ENCODE peak calls at places on chromosomes 5 and 9, in ten cellular contexts. F is trophoblast cell; Q is CD8-positive, alpha-beta memory T cell; B is CD8-positive, alpha-beta T cell; V is hepatocyte; I is heart right ventricle; G is uterus; E is left ventricle myocardium inferior; T is psoas muscle; A is fibroblast of lung. L is an unnamed sample.

GRCh38 chr5:34012791-34013190 is 4.9 kb upstream of the AMACR start:
- DNase-seq in F (no peak), Q (no peak), B (no peak), V (no peak), I (no peak), G (no peak), E (no peak), T (no peak), A (peak; percentile 71), L (no peak)

GRCh38 chr5:41793156-41793770 is 77.0 kb downstream of the OXCT1 start:
- DNase-seq in F (no peak), Q (no peak), B (no peak), V (peak; percentile 49), I (no peak), G (no peak), E (no peak), T (no peak), A (peak; percentile 92), L (peak; percentile 32)

GRCh38 chr5:107389130-107389553 is 281.6 kb downstream of the EFNA5 start:
- DNase-seq in F (peak; percentile 21), Q (peak; percentile 26), B (no peak), V (no peak), I (no peak), G (no peak), E (no peak), T (no peak), A (peak; percentile 57), L (no peak)

GRCh38 chr5:140240987-140241706 is 61.8 kb downstream of the PFDN1 start:
- DNase-seq in F (no peak), Q (no peak), B (no peak), V (peak; percentile 90), I (peak; percentile 95), G (peak; percentile 88), E (peak; percentile 92), T (peak; percentile 96), A (peak; percentile 90), L (peak; percentile 79)

GRCh38 chr9:89505795-89506385 is 8.0 kb upstream of the SEMA4D start:
- DNase-seq in F (no peak), Q (no peak), B (no peak), V (no peak), I (no peak), G (no peak), E (no peak), T (no peak), A (no peak), L (no peak)

GRCh38 chr9:34793428-34793827 is 83.5 kb upstream of the CCL21 start:
- DNase-seq in F (no peak), Q (no peak), B (no peak), V (no peak), I (no peak), G (no peak), E (no peak), T (no peak), A (no peak), L (no peak)

GRCh38 chr5:36655171-36655570 is 48.8 kb downstream of the SLC1A3 start:
- DNase-seq in F (no peak), Q (no peak), B (no peak), V (peak; percentile 30), I (peak; percentile 17), G (no peak), E (no peak), T (peak; percentile 69), A (peak; percentile 52), L (no peak)

GRCh38 chr5:123367739-123368138 is 55.5 kb downstream of the CEP120 start:
- DNase-seq in F (peak; percentile 44), Q (no peak), B (no peak), V (peak; percentile 19), I (no peak), G (no peak), E (no peak), T (no peak), A (peak; percentile 59), L (no peak)

GRCh38 chr5:89028579-89029272 is 145.7 kb upstream of the MEF2C start:
- DNase-seq in F (no peak), Q (no peak), B (no peak), V (no peak), I (no peak), G (no peak), E (no peak), T (no peak), A (no peak), L (peak; percentile 80)

DNA sequence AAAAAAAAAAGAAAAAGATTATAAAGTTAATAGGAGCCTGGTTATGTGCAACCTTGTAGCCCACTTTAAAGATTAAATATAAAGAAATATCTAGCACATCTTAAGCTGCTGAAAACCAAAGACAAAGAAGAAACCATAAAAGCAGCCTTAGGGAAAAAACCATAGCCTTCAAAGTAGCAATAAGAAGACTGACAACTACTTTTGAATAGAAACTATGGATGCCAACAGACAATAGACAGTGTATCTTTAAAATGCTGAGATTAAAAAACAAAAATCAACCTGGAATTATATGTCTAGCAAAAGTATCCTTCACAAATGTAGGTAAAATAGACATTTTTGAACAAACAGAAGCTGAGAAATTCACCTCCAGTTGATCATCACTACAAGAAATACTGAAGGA is 3.4 kb upstream of the KIF12 start:
- DNase-seq in F (no peak), Q (no peak), B (no peak), V (no peak), I (no peak), G (no peak), E (no peak), T (no peak), A (no peak), L (no peak)
- H3K27me3 ChIP-seq in F (peaks cover 10% of the 10 kb centered on the region), Q (peaks cover under 1% of the 10 kb centered on the region), B (peaks cover 2% of the 10 kb centered on the region), V (peaks cover 7% of the 10 kb centered on the region), I (peaks cover 23% of the 10 kb centered on the region), G (no peaks in the 10 kb centered on the region), E (peaks cover 40% of the 10 kb centered on the region), T (peaks cover 2% of the 10 kb centered on the region), A (peaks cover 21% of the 10 kb centered on the region), L (peaks cover 64% of the 10 kb centered on the region)

DNA sequence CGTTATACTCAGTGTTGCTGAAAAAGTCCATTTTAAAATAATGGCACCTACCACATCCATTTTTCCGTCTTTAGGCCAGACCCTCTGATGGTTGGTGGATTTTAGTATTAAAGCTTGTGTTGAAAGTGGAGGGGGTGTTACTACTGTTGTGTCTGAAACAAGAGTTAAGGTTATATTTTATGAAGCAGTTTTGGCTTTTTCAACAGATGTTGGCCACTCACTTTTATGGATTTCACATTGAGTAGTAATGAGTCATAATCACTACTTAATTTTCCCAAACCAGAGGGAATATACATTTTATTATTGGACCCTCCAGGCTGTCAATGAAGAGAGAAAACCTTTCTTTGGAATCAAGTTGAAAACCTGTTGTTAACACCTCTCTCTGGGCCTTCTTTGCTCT is 88.0 kb downstream of the TRIO start:
- DNase-seq in F (no peak), Q (no peak), B (no peak), V (no peak), I (no peak), G (no peak), E (no peak), T (no peak), A (peak; percentile 28), L (no peak)
- H3K4me1 ChIP-seq in F (peaks cover 14% of the 10 kb centered on the region), Q (no peaks in the 10 kb centered on the region), B (no peaks in the 10 kb centered on the region), V (peaks cover 5% of the 10 kb centered on the region), I (peaks cover 14% of the 10 kb centered on the region), G (no peaks in the 10 kb centered on the region), E (peaks cover 47% of the 10 kb centered on the region), T (peaks cover 51% of the 10 kb centered on the region), A (peaks cover 9% of the 10 kb centered on the region), L (peaks cover 33% of the 10 kb centered on the region)

GRCh38 chr9:134056483-134057310 is 11.1 kb downstream of the BRD3 start:
- DNase-seq in F (peak; percentile 34), Q (no peak), B (no peak), V (no peak), I (no peak), G (peak; percentile 11), E (peak; percentile 14), T (peak; percentile 62), A (no peak), L (no peak)

GRCh38 chr9:134054891-134055811 is 12.7 kb downstream of the BRD3 start:
- DNase-seq in F (no peak), Q (no peak), B (no peak), V (no peak), I (no peak), G (peak; percentile 12), E (peak; percentile 10), T (peak; percentile 57), A (no peak), L (no peak)

GRCh38 chr9:134057311-134057665 is 10.5 kb downstream of the BRD3 start:
- DNase-seq in F (no peak), Q (no peak), B (no peak), V (no peak), I (no peak), G (no peak), E (peak; percentile 13), T (peak; percentile 44), A (no peak), L (no peak)

GRCh38 chr9:134053941-134054761 is 13.7 kb downstream of the BRD3 start:
- DNase-seq in F (no peak), Q (no peak), B (no peak), V (no peak), I (no peak), G (no peak), E (peak; percentile 10), T (peak; percentile 47), A (no peak), L (no peak)

DNA sequence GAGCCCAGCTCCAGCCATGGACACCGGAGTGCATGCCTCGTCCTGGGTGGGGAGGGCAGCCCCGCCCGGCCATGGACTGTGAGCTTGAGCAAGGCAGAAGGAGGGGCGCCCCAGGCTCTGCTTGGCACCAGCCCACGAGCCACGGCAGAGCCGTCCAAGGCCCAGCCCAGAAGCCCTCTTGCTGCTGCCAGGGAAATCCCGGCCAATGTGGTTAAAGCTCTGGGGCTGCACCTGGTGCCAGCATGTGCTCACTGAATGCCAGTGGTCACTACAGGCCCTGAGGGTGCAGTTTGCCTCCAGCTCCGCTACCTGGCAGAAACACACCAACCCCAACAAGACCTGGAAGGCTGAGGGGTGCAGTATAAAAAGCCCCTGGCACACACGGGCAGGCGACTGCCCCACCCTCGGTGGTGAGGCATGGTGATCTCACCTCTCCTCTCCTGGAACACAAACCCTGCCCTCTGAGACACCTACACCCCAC is 11.8 kb downstream of the BRD3 start:
- DNase-seq in F (peak; percentile 83), Q (no peak), B (no peak), V (peak; percentile 63), I (peak; percentile 68), G (peak; percentile 50), E (peak; percentile 77), T (peak; percentile 96), A (peak; percentile 75), L (peak; percentile 33)
- H3K27ac ChIP-seq in F (no peak overlapping the region), Q (no peak overlapping the region), B (no peak overlapping the region), V (no peak overlapping the region), I (peak overlapping the region; percentile 22), G (peak overlapping the region; percentile 1), E (peak overlapping the region; percentile 11), T (peak overlapping the region; percentile 72), A (no peak overlapping the region), L (peak overlapping the region; percentile 42)

DNA sequence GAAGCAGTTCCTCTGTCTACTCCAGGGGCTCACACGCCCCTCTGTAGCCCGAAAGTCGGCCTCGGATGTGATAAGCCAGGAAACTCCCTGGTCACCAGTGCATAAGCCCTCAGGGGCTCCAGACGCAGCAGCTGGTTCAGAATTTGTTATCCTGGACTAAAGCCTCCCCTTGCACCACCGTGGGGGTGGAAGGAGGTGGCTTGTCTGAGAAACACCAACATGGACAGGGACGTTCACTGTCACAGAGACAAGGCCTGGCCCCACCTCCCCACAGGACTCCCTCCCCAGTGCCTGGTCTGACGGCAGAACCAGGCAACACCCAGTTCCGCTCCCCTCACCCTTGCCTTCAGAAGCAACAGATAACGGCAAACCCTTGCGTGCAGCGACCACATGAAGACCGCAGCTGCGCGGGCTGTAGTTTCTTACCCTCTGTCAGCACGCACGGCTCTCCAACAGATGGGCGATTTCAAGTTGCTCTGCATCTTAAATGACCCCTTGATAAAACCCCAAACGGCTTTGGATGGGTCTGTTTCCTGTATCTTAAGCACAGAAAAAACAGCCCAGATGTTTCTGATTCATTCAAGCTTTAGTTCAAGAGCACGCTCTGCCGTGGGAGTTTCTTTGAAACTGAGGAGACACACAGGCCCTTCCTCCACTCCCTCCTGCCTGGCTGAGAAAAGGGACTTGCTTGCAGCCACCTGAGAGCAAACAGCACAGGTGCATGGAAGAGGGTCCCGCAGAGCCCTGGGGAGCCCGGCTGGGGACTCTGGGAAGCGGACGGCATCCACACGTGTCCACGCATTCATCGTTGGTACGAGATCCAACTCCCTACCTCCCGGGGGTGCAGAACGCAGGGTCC is 44.7 kb upstream of the NKD2 start:
- DNase-seq in F (no peak), Q (peak; percentile 41), B (peak; percentile 65), V (peak; percentile 74), I (peak; percentile 61), G (no peak), E (peak; percentile 68), T (peak; percentile 43), A (peak; percentile 87), L (no peak)
- H3K27me3 ChIP-seq in F (peaks cover 4% of the 10 kb centered on the region), Q (peaks cover 23% of the 10 kb centered on the region), B (peaks cover 11% of the 10 kb centered on the region), V (peaks cover 7% of the 10 kb centered on the region), I (peaks cover 16% of the 10 kb centered on the region), G (peaks cover 6% of the 10 kb centered on the region), E (peaks cover 64% of the 10 kb centered on the region), T (peaks cover 6% of the 10 kb centered on the region), A (peaks cover 10% of the 10 kb centered on the region), L (no peaks in the 10 kb centered on the region)